ENCODE peak calls at places on chromosomes 3 and 15, in seven cellular contexts. W is fibroblast of pulmonary artery, P is GM13976, E is uterus, J is foreskin keratinocyte, R is breast epithelium, S is mammary epithelial cell. Z is an unnamed sample.

GRCh38 chr3:5013021-5013906 is 34.0 kb downstream of the BHLHE40 start:
- DNase-seq in W (no peak), P (no peak), E (no peak), J (peak), R (peak), S (peak), Z (peak)

GRCh38 chr3:185153861-185154629 is 1.2 kb upstream of the C3orf70 start:
- DNase-seq in W (no peak), P (peak), E (no peak), J (no peak), R (no peak), S (no peak), Z (no peak)

GRCh38 chr3:34863485-34863884 is 775.8 kb upstream of the ARPP21 start:
- DNase-seq in W (no peak), P (no peak), E (no peak), J (no peak), R (no peak), S (no peak), Z (no peak)

GRCh38 chr15:90885432-90886290 is 1.4 kb downstream of the FES start:
- DNase-seq in W (peak), P (peak), E (peak), J (peak), R (peak), S (no peak), Z (no peak)

GRCh38 chr15:58524247-58524646 is 92.5 kb downstream of the LIPC start:
- DNase-seq in W (peak), P (no peak), E (no peak), J (no peak), R (no peak), S (no peak), Z (no peak)

GRCh38 chr15:84880822-84881519 is 3.5 kb upstream of the SLC28A1 start:
- DNase-seq in W (no peak), P (no peak), E (no peak), J (no peak), R (no peak), S (no peak), Z (no peak)

GRCh38 chr3:43773273-43774104 is 82.8 kb downstream of the ABHD5 start:
- DNase-seq in W (no peak), P (no peak), E (no peak), J (no peak), R (no peak), S (no peak), Z (no peak)

GRCh38 chr3:123720638-123721037 is 135.8 kb upstream of the HACD2 start:
- DNase-seq in W (no peak), P (no peak), E (no peak), J (no peak), R (no peak), S (no peak), Z (no peak)

DNA sequence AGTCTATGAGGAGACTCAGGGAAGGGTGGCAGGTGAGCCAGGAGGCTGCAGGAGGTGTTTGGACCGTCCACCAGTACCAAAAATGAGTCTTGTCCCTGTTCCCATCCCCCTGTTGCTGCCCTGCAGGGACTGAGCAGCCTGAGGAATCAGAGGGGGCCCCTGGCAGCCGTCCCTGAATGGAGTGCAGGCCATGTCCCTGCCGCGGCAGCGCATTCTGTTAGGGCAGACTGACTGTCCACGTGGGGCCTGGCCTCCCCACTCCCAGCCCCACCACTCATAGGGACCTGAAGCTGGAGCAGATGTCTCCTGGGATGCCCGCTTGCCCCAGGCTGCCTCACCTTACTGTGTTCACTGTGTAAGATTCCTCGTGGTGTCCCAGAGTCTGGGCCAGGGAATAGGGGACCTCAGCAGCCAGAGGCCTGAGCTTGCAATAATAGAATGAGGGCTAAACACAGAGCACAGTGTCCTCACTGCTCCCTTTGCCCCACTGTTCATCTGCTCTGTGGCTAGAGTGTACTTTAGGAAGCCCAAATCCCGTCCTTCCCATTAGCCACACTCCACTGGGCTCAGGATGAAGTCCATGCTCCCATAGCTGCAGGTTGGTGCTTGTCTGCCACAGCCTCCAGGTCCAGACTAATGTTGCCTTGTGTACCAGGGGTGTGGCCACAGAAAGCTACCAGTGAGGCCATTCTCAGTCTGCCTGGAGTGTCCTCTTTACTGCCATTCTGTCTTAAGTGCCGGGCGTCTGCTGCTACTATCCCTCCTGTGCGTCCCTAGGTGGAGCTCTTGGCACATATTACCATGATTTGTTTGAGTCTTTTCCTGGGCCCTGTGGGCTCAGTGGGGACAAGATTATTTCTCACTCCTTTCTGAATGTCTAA is 63.2 kb downstream of the HCN4 start:
- DNase-seq in W (peak), P (peak), E (no peak), J (peak), R (no peak), S (peak), Z (peak)
- TF ChIP-seq CTCF in W (peak), P (peak), E (peak), J (peak), R (no peak), S (peak), Z (peak)

GRCh38 chr3:36678216-36679013 is 85.9 kb downstream of the DCLK3 start:
- DNase-seq in W (peak), P (no peak), E (no peak), J (peak), R (no peak), S (peak), Z (peak)

GRCh38 chr3:36681867-36682266 is 82.5 kb downstream of the DCLK3 start:
- DNase-seq in W (no peak), P (no peak), E (no peak), J (no peak), R (no peak), S (no peak), Z (no peak)

GRCh38 chr3:36674816-36675215 is 89.5 kb downstream of the DCLK3 start:
- DNase-seq in W (no peak), P (no peak), E (no peak), J (peak), R (no peak), S (no peak), Z (no peak)

GRCh38 chr3:36679384-36680200 is 84.8 kb downstream of the DCLK3 start:
- DNase-seq in W (peak), P (no peak), E (no peak), J (peak), R (no peak), S (peak), Z (peak)

DNA sequence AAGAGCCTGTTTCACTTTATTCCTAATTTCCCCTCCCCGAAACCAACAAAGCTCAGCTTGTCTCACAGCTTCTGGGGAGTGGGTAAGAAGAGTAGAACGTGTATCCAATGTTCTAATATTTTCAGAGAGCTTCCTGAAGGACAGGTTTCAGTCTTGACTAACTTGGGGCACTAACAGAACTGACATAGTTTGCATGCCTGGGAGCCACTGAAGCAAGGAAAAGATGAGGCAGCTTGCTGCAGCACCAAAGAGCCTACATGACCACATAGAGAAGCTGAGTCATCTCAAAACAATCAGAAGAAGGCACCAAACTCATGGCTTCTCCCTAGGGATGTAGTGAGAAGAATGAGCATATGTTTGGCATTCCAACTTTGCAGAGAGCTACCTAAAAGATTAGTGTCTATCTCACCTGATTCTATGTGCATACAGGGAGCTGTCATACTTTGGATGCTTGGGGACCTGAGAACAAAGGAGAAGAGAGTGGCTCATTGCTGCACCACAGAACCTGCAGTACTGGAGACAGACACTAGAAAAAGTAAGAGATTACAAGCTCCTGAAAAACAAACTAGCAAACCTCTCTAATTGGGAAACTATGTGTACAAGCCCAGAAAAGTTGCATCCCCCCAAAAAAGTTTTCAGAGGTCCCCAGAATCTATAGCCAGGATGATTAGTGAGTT is 86.9 kb downstream of the DCLK3 start:
- DNase-seq in W (peak), P (no peak), E (no peak), J (peak), R (no peak), S (peak), Z (peak)
- TF ChIP-seq CTCF in W (no peak), P (no peak), E (no peak), J (peak), R (no peak), S (peak), Z (peak)

DNA sequence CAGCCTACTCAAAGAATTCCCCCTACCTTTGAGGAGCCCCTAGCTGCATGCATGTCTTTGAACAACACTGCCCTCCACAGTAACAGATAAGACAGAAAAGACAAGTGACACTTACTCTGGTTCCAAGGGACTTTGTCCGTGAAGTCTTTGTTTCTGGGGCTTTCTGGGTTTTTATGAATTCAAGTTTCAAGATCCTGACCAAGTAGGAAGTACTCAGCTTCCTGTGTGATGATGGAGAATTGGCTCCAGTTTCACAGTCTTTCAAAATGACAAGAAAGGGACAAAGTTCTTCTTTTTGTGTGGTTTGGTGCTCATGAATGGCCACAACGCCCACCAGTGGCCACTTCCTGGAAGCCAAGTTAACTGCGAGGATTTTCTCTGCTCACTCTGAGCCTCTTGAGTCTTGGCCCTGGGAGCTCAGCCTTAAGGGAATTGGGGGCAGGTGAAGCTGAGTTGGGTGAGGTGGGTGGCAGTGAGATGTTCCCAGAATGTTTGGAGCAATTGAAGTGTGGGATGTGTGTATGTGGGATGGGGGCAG is at the start of gene CCR1:
- DNase-seq in W (peak), P (peak), E (no peak), J (no peak), R (no peak), S (peak), Z (peak)
- TF ChIP-seq CTCF in W (peak), P (peak), E (no peak), J (peak), R (peak), S (peak), Z (peak)

DNA sequence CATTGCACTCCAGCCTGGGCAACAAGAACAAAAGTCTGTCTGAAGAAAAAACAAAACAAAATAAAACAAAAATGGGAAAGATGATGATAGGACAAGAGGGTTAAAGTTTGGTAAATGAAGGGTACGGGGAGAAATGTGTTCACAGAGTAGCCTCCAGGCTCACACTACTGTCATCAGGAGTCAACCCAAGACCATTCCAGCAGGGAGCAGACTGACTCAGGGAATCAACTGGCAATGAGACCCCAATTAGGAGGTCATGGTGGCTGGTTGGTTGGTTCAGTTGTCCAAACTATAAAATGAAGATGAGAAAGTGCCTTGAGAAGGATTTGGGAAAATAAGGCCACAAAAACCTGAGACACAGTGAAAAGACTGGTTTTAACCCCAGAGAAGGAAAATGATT is 51.8 kb downstream of the KLHL6 start:
- DNase-seq in W (no peak), P (no peak), E (no peak), J (no peak), R (no peak), S (no peak), Z (no peak)
- TF ChIP-seq CTCF in W (peak), P (no peak), E (no peak), J (no peak), R (no peak), S (no peak), Z (no peak)

GRCh38 chr3:11643212-11644087 is at the start of gene VGLL4:
- DNase-seq in W (peak), P (peak), E (peak), J (peak), R (peak), S (peak), Z (peak)
- TF ChIP-seq CTCF in W (peak), P (no peak), E (no peak), J (peak), R (no peak), S (peak), Z (no peak)

DNA sequence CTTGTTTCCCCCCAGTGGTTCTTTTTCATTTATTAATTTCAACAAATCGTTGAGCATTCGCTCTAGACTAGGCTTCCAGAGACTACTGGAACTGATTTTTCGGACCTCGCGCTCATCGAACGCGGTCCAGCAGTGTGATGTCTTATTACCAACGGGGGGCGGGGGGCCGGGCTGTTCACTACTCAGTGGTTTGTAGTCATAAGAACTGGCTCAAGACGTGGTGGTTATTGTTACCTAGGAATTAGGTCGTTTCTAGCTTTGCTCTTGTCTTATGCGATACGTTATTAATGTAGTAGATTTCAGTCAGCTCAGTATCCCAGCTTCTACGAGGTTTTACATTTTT is 855 bp downstream of the RBM5 start:
- DNase-seq in W (no peak), P (peak), E (no peak), J (no peak), R (no peak), S (no peak), Z (peak)
- TF ChIP-seq CTCF in W (no peak), P (no peak), E (no peak), J (no peak), R (no peak), S (no peak), Z (no peak)

GRCh38 chr3:127701281-127701792 is 28.6 kb downstream of the ABTB1 start:
- DNase-seq in W (no peak), P (no peak), E (no peak), J (no peak), R (no peak), S (no peak), Z (no peak)

GRCh38 chr3:127699098-127699945 is 26.6 kb downstream of the ABTB1 start:
- DNase-seq in W (no peak), P (no peak), E (no peak), J (peak), R (no peak), S (no peak), Z (peak)

GRCh38 chr3:127702151-127702578 is 29.4 kb downstream of the ABTB1 start:
- DNase-seq in W (no peak), P (no peak), E (no peak), J (no peak), R (no peak), S (no peak), Z (no peak)

GRCh38 chr3:127699946-127700300 is 27.2 kb downstream of the ABTB1 start:
- DNase-seq in W (no peak), P (no peak), E (no peak), J (no peak), R (no peak), S (no peak), Z (no peak)

DNA sequence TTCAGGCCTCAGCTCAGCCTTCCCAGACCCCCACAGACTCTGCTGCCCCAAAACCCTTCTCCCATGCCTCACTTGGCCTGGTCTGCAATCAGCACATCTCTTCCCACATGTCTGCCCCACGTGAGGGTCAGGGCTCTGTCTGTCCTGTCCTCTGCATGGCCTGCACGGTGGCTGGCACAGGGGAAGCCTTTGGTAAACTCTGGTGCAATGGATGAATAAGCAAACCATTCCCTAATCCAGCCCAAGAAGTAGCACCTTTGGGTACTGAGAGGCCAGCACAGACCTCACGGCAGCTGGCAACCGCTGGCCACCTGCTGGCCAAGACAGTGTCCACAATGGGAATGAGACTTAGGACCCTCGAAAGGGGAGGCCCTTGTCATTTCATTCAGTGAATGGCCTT is 27.7 kb downstream of the ABTB1 start:
- DNase-seq in W (no peak), P (no peak), E (no peak), J (no peak), R (no peak), S (no peak), Z (no peak)
- TF ChIP-seq CTCF in W (no peak), P (no peak), E (no peak), J (no peak), R (no peak), S (no peak), Z (no peak)

GRCh38 chr3:116148881-116149530 is 296.3 kb downstream of the LSAMP start:
- DNase-seq in W (peak), P (no peak), E (no peak), J (no peak), R (no peak), S (no peak), Z (peak)
- TF ChIP-seq CTCF in W (no peak), P (no peak), E (no peak), J (no peak), R (no peak), S (no peak), Z (no peak)

GRCh38 chr3:112811917-112812660 is 34.6 kb downstream of the CD200R1L start:
- DNase-seq in W (no peak), P (no peak), E (peak), J (no peak), R (no peak), S (no peak), Z (no peak)

GRCh38 chr3:112815981-112816380 is 30.7 kb downstream of the CD200R1L start:
- DNase-seq in W (no peak), P (no peak), E (no peak), J (no peak), R (no peak), S (peak), Z (peak)

GRCh38 chr3:112814256-112814655 is 32.4 kb downstream of the CD200R1L start:
- DNase-seq in W (peak), P (no peak), E (peak), J (peak), R (no peak), S (peak), Z (peak)

GRCh38 chr3:112813016-112813415 is 33.6 kb downstream of the CD200R1L start:
- DNase-seq in W (no peak), P (no peak), E (no peak), J (no peak), R (no peak), S (no peak), Z (no peak)

DNA sequence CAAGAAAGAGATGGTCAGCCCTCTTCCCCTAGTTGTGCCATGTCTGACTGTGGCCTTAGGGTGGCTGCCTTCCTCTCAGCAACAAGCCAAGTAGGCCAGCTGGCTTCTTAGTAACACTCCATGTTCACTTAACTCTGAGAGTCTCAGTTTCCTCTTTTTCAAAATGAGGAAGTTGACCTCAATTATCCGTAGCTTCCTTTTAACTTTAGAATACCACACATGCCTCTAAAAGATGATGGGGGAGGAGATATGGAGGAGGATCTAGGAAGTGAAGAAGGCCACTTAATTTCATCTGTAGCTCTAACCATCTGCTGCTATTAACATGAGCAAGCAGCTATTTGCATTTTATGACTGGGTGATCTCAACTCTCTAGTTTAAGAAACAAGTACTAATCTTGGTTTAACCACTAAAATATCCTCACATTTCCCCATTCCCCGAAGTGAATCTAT is 32.9 kb downstream of the CD200R1L start:
- DNase-seq in W (peak), P (no peak), E (no peak), J (no peak), R (no peak), S (no peak), Z (peak)
- TF ChIP-seq CTCF in W (no peak), P (peak), E (no peak), J (no peak), R (no peak), S (no peak), Z (no peak)

Z was measured in astrocyte.